ENCODE peak calls at places on chromosomes 6 and 20, in eight cellular contexts. F, A, N, D, S, Z, X and Q are unnamed samples.

GRCh38 chr6:33926451-33926850 is 122.6 kb upstream of the MLN start:
- DNase-seq in F (no peak), A (peak), N (no peak), D (peak), S (no peak), Z (no peak), X (peak), Q (no peak)

GRCh38 chr6:170034294-170034693 is 256.6 kb downstream of the DLL1 start:
- DNase-seq in F (no peak), A (no peak), N (peak), D (no peak), S (no peak), Z (no peak), X (no peak), Q (no peak)

GRCh38 chr20:6140947-6141346 is 18.1 kb upstream of the FERMT1 start:
- DNase-seq in F (no peak), A (peak), N (no peak), D (peak), S (no peak), Z (no peak), X (peak), Q (peak)

GRCh38 chr6:36222924-36223323 is 26.4 kb downstream of the BRPF3 start:
- DNase-seq in F (no peak), A (no peak), N (no peak), D (no peak), S (no peak), Z (no peak), X (no peak), Q (no peak)

GRCh38 chr6:44245912-44246662 is 814 bp upstream of the HSP90AB1 start:
- DNase-seq in F (peak), A (peak), N (peak), D (peak), S (peak), Z (peak), X (peak), Q (peak)

GRCh38 chr6:116165596-116165995 is 39.7 kb upstream of the COL10A1 start:
- DNase-seq in F (no peak), A (no peak), N (no peak), D (no peak), S (no peak), Z (no peak), X (peak), Q (no peak)

GRCh38 chr6:33749401-33749800 is 2.7 kb upstream of the IP6K3 start:
- DNase-seq in F (no peak), A (no peak), N (no peak), D (no peak), S (no peak), Z (no peak), X (no peak), Q (no peak)

GRCh38 chr6:82569022-82569421 is 205.4 kb downstream of the TPBG start:
- DNase-seq in F (no peak), A (no peak), N (no peak), D (no peak), S (no peak), Z (no peak), X (no peak), Q (no peak)

GRCh38 chr20:44403194-44404112 is 48.0 kb downstream of the HNF4A start:
- DNase-seq in F (no peak), A (no peak), N (no peak), D (no peak), S (no peak), Z (no peak), X (no peak), Q (no peak)

GRCh38 chr6:132865364-132865763 is 51.0 kb downstream of the RPS12 start:
- DNase-seq in F (no peak), A (no peak), N (no peak), D (no peak), S (no peak), Z (no peak), X (peak), Q (no peak)

GRCh38 chr20:50192364-50193168 is 1.9 kb downstream of the CEBPB start:
- DNase-seq in F (peak), A (peak), N (peak), D (peak), S (peak), Z (peak), X (peak), Q (peak)

GRCh38 chr6:56574292-56574691 is 68.4 kb downstream of the DST start:
- DNase-seq in F (no peak), A (no peak), N (no peak), D (no peak), S (no peak), Z (no peak), X (no peak), Q (no peak)

GRCh38 chr6:89432875-89433636 is at the start of gene ANKRD6:
- DNase-seq in F (peak), A (peak), N (peak), D (peak), S (peak), Z (peak), X (peak), Q (peak)

GRCh38 chr6:123895346-123895745 is 91.7 kb downstream of the NKAIN2 start:
- DNase-seq in F (no peak), A (no peak), N (no peak), D (no peak), S (no peak), Z (no peak), X (no peak), Q (no peak)

GRCh38 chr6:35300848-35301247 is 3.2 kb downstream of the DEF6 start:
- DNase-seq in F (no peak), A (no peak), N (peak), D (no peak), S (no peak), Z (no peak), X (no peak), Q (no peak)

GRCh38 chr6:108621117-108621516 is 60.4 kb downstream of the FOXO3 start:
- DNase-seq in F (peak), A (peak), N (no peak), D (peak), S (peak), Z (no peak), X (no peak), Q (no peak)

DNA sequence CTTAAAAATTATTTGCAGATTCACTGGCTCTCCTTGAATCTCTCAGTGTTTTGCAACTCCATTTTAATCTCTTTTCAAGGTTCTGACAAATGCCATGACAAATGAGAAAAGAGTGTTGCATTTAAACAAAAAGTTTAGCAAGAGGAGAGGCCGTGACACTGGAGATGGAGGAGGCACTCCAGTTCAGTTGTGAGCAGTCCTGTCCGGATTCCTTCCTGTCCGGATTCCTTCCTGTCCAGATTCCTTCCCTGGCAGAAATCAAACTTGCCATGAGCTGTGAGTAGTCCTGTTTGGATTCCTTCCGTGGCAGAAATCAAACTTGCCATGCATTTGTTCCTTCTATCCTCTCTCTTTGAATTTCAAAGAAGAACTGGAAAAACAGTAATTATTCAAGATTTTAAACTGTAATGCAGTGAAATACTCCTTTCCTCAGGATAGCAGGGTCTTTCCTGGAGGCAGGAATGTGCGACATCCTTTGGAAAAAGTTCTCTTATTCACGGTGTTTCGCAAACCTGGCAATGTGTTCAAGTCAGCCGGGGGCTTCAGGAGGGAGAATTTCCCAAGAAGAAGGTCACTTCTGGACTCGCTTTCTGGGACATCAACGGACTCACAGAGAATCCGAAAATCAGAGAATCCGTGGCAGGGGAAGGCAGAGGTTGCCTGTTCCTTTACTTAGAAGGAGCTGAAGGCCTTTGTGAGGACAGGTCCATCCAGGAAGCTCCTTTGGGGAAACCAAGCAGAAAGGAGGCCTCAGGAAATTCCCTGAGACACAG is 48.7 kb upstream of the DACT2 start:
- DNase-seq in F (peak), A (peak), N (peak), D (peak), S (peak), Z (no peak), X (no peak), Q (no peak)
- TF ChIP-seq CTCF in F (no peak), A (no peak), N (no peak), D (no peak), S (peak), Z (no peak), X (no peak), Q (no peak)

GRCh38 chr20:10475225-10475624 is 40.1 kb downstream of the SLX4IP start:
- DNase-seq in F (no peak), A (peak), N (no peak), D (peak), S (no peak), Z (no peak), X (no peak), Q (no peak)

GRCh38 chr20:10481671-10482070 is 46.6 kb downstream of the SLX4IP start:
- DNase-seq in F (no peak), A (no peak), N (no peak), D (no peak), S (no peak), Z (no peak), X (no peak), Q (no peak)

GRCh38 chr20:10476319-10476724 is 41.2 kb downstream of the SLX4IP start:
- DNase-seq in F (peak), A (peak), N (no peak), D (peak), S (peak), Z (no peak), X (peak), Q (no peak)

GRCh38 chr20:10478205-10478604 is 43.1 kb downstream of the SLX4IP start:
- DNase-seq in F (no peak), A (no peak), N (no peak), D (no peak), S (no peak), Z (no peak), X (peak), Q (no peak)

GRCh38 chr20:10478930-10479329 is 43.8 kb downstream of the SLX4IP start:
- DNase-seq in F (no peak), A (no peak), N (no peak), D (no peak), S (no peak), Z (no peak), X (no peak), Q (no peak)
- TF ChIP-seq CTCF in F (no peak), A (no peak), N (no peak), D (no peak), S (no peak), Z (no peak), X (no peak), Q (no peak)

DNA sequence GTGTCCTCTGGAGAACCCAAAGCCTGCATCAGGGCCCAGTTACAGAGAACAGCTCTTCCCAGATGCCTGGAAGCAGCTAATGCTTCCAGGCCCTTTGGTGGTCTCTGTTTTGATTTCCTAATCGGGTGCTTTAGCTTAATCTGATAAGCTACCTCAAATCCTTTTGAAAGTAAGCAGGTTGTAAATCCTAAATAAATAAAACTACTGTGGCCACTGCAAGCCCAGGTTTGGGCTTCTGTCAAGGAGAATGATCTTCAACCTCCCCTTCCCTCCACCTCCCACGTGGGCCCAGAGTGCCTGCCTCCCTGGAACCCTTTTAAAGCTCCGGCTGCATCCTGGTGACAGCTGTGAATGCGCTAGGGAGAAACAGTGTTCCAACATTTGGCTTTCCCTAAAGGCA is 25.2 kb upstream of the FYN start:
- DNase-seq in F (no peak), A (no peak), N (no peak), D (no peak), S (no peak), Z (no peak), X (no peak), Q (no peak)
- TF ChIP-seq CTCF in F (no peak), A (no peak), N (no peak), D (no peak), S (no peak), Z (no peak), X (no peak), Q (no peak)

GRCh38 chr6:148269386-148269785 is 73.3 kb upstream of the SASH1 start:
- DNase-seq in F (no peak), A (no peak), N (no peak), D (no peak), S (no peak), Z (no peak), X (no peak), Q (peak)

GRCh38 chr6:148272597-148272996 is 70.0 kb upstream of the SASH1 start:
- DNase-seq in F (no peak), A (peak), N (no peak), D (peak), S (peak), Z (no peak), X (no peak), Q (no peak)

GRCh38 chr6:148272084-148272483 is 70.6 kb upstream of the SASH1 start:
- DNase-seq in F (peak), A (peak), N (no peak), D (peak), S (peak), Z (no peak), X (no peak), Q (no peak)

GRCh38 chr6:148274809-148275208 is 67.8 kb upstream of the SASH1 start:
- DNase-seq in F (no peak), A (no peak), N (no peak), D (no peak), S (no peak), Z (no peak), X (no peak), Q (no peak)

GRCh38 chr6:148273962-148274752 is 68.5 kb upstream of the SASH1 start:
- DNase-seq in F (peak), A (peak), N (no peak), D (peak), S (peak), Z (no peak), X (no peak), Q (no peak)
- TF ChIP-seq CTCF in F (peak), A (peak), N (no peak), D (peak), S (peak), Z (no peak), X (no peak), Q (no peak)

DNA sequence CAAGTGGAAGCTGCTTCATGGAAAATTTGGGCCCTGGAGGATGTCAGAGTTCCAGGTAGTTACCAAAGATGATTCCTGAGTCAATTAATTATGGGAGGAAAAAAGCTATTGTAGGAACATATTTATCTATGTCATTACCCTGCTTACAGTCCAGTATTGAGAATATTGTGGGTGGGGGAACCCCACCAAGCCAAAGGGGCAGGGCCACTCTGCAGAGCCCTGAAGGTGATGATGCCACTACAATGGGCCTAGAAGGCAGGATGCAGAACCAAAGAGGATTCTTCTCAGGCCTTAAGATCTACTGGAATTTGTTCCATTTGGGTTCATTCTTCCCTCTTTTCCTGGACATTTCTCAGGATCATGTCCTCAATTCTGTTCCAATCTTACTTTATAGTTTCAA is 375.2 kb upstream of the MARCKS start:
- DNase-seq in F (no peak), A (no peak), N (no peak), D (no peak), S (no peak), Z (no peak), X (no peak), Q (no peak)
- TF ChIP-seq CTCF in F (no peak), A (no peak), N (no peak), D (no peak), S (no peak), Z (no peak), X (no peak), Q (no peak)

GRCh38 chr6:79694623-79695311 is 63.6 kb downstream of the SH3BGRL2 start:
- DNase-seq in F (peak), A (peak), N (no peak), D (no peak), S (no peak), Z (no peak), X (no peak), Q (no peak)
- TF ChIP-seq CTCF in F (peak), A (peak), N (no peak), D (peak), S (peak), Z (no peak), X (no peak), Q (peak)

DNA sequence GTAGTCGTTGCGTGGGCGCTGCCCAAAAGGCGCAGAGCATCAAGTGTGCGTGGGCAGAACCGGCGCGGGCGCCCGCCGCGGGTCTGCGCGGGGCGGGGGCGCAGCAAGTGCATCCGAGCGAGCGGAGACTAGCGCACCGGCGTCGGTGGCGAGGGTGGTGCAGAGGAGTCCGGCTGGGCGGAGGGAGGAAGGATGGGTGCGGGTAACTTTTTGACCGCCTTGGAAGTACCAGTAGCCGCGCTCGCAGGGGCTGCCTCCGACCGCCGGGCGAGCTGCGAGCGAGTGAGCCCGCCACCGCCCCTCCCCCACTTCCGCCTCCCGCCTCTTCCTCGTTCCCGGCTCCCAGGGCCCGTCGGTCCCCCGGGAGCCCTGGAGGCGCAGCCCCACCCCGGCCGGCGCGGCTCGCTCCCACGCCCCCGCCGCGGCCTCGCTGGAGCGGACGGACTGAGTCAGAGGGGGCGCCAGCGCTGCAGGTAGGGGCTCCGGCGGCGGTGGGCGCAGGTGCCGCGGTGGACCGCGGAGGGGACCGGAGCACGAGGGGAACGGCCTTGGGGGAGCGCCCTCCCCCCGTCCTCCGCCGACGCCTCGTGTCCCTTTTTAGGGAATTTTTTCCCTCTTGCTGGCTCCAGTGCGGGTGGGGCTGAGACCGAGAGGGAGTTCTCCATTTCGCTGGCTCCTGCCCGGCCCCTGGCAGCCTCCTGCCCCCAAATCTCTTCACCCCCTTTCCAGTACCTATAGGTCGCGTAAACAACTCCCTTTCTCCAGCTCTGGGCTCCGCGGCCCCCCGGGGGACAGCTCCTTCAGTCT is 1.6 kb upstream of the DBNDD2 start:
- DNase-seq in F (peak), A (peak), N (peak), D (peak), S (peak), Z (peak), X (no peak), Q (no peak)
- TF ChIP-seq CTCF in F (no peak), A (no peak), N (no peak), D (no peak), S (no peak), Z (peak), X (no peak), Q (no peak)

DNA sequence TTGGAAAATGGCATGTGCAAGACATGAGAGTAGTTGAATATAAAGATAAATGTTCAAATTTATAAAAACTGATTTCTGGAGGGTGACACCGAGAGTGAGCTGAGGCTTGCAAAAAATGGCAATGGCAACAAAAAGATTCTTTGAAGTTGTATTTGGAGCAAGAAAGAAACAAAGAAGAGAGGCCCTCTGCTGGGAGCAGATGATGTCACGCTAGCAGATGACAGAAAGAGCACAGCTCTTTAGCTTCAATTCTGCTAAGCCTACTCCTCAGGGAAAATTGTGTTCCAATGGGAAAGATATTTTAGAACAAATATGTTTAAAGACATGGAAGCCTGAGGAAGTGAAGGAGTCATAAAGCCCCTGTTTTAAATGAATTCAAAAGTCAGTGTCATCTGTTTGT is 125.3 kb upstream of the NOX3 start:
- DNase-seq in F (no peak), A (no peak), N (no peak), D (no peak), S (no peak), Z (no peak), X (no peak), Q (no peak)
- TF ChIP-seq CTCF in F (no peak), A (no peak), N (no peak), D (no peak), S (peak), Z (no peak), X (no peak), Q (no peak)